ENCODE peak calls at places on chromosome 19, in eight cellular contexts. Y, U, I, Z, F, T, R and A are unnamed samples. For H3K9me3, the result is how much of the 10 kb centered on the place peaks cover.

GRCh38 chr19:355134-355533 is 10.5 kb upstream of the MIER2 start:
- DNase-seq in Y (no peak), T (no peak), R (no peak), I (no peak), F (no peak), U (no peak), Z (no peak), A (no peak)

GRCh38 chr19:49997709-49998108 is 27.5 kb downstream of the VRK3 start:
- DNase-seq in I (no peak), T (no peak), F (peak), Y (no peak), R (no peak), U (no peak), Z (no peak), A (no peak)

GRCh38 chr19:13015361-13016231 is 20.3 kb downstream of the NFIX start:
- DNase-seq in T (no peak), Y (no peak), I (no peak), Z (no peak), F (no peak), R (peak), U (no peak), A (no peak)

GRCh38 chr19:34241513-34242337 is 12.6 kb upstream of the GARRE1 start:
- DNase-seq in R (no peak), T (no peak), F (no peak), Y (no peak), Z (no peak), I (no peak), U (peak), A (no peak)

GRCh38 chr19:13768510-13768909 is 4.2 kb downstream of the MRI1 start:
- DNase-seq in I (no peak), U (no peak), R (no peak), F (no peak), Y (no peak), Z (no peak), T (no peak), A (no peak)

GRCh38 chr19:35843676-35844481 is 8.4 kb downstream of the NPHS1 start:
- DNase-seq in U (peak), T (no peak), Z (no peak), F (no peak), Y (no peak), I (no peak), R (no peak), A (no peak)

GRCh38 chr19:41919948-41920712 is 8.1 kb downstream of the ERFL start:
- DNase-seq in F (no peak), R (no peak), I (no peak), T (no peak), U (no peak), Y (no peak), Z (no peak), A (no peak)

GRCh38 chr19:41422955-41423354 is 4.2 kb downstream of the B3GNT8 start:
- DNase-seq in I (no peak), Z (no peak), Y (no peak), F (no peak), T (no peak), U (no peak), R (no peak), A (no peak)

GRCh38 chr19:38039966-38040365 is 133.0 kb downstream of the SIPA1L3 start:
- DNase-seq in R (no peak), T (no peak), U (no peak), Y (no peak), F (no peak), Z (no peak), I (no peak), A (no peak)

GRCh38 chr19:19342086-19343015 is 21.7 kb downstream of the MAU2 start:
- DNase-seq in Y (no peak), U (peak), R (peak), T (no peak), Z (peak), F (no peak), I (no peak), A (no peak)

GRCh38 chr19:3094638-3095374 is 644 bp downstream of the GNA11 start:
- DNase-seq in R (no peak), U (no peak), I (no peak), F (peak), Y (no peak), Z (no peak), T (no peak), A (peak)

GRCh38 chr19:4187313-4188122 is 5.0 kb downstream of the ANKRD24 start:
- DNase-seq in R (no peak), U (no peak), Z (no peak), F (no peak), Y (no peak), I (no peak), T (no peak), A (no peak)

GRCh38 chr19:10852098-10852800 is 4.0 kb downstream of the C19orf38 start:
- DNase-seq in Y (no peak), U (no peak), F (no peak), Z (no peak), R (no peak), I (no peak), T (no peak), A (no peak)

GRCh38 chr19:44618640-44619357 is 5.4 kb downstream of the IGSF23 start:
- DNase-seq in U (no peak), Y (no peak), F (no peak), T (no peak), Z (no peak), R (no peak), I (no peak), A (no peak)

GRCh38 chr19:15390814-15391213 is 11.2 kb upstream of the AKAP8 start:
- DNase-seq in Y (no peak), F (no peak), T (no peak), Z (no peak), R (no peak), I (no peak), U (no peak), A (no peak)

GRCh38 chr19:50967924-50968708 is 1.3 kb downstream of the KLK6 start:
- DNase-seq in Y (no peak), I (no peak), R (no peak), Z (no peak), T (no peak), U (no peak), F (no peak), A (no peak)

GRCh38 chr19:17555929-17556813 is 722 bp downstream of the COLGALT1 start:
- DNase-seq in T (peak), I (peak), R (peak), Z (peak), U (peak), Y (no peak), F (no peak), A (no peak)

GRCh38 chr19:14103310-14103709 is 12.8 kb upstream of the SAMD1 start:
- DNase-seq in U (no peak), T (no peak), I (no peak), R (no peak), Z (no peak), Y (no peak), F (no peak), A (no peak)

GRCh38 chr19:56622374-56622773 is 20.6 kb upstream of the SMIM17 start:
- DNase-seq in R (no peak), Y (no peak), Z (no peak), T (no peak), I (no peak), U (no peak), F (no peak), A (no peak)
- H3K9me3 ChIP-seq in R (under half), Y (half or more), Z (half or more), T (under half), I (half or more), U (under half), F (under half), A (under half)

GRCh38 chr19:56974554-56975207 is 134.2 kb upstream of the PEG3 start:
- DNase-seq in I (no peak), U (no peak), Z (no peak), T (no peak), Y (no peak), F (no peak), R (no peak), A (no peak)

GRCh38 chr19:56972291-56972914 is 131.9 kb upstream of the PEG3 start:
- DNase-seq in F (no peak), U (no peak), Z (no peak), Y (no peak), R (no peak), T (no peak), I (no peak), A (no peak)

GRCh38 chr19:56969726-56970125 is 129.2 kb upstream of the PEG3 start:
- DNase-seq in Y (no peak), Z (no peak), F (no peak), R (no peak), U (no peak), T (no peak), I (no peak), A (no peak)

GRCh38 chr19:56973713-56974553 is 133.4 kb upstream of the PEG3 start:
- DNase-seq in R (no peak), U (no peak), Y (no peak), T (no peak), I (no peak), F (no peak), Z (no peak), A (no peak)

GRCh38 chr19:56971230-56971629 is 130.7 kb upstream of the PEG3 start:
- DNase-seq in T (no peak), R (no peak), U (no peak), Z (no peak), Y (no peak), I (no peak), F (no peak), A (no peak)
- H3K9me3 ChIP-seq in T (under half), R (under half), U (under half), Z (under half), Y (under half), I (under half), F (under half), A (under half)

DNA sequence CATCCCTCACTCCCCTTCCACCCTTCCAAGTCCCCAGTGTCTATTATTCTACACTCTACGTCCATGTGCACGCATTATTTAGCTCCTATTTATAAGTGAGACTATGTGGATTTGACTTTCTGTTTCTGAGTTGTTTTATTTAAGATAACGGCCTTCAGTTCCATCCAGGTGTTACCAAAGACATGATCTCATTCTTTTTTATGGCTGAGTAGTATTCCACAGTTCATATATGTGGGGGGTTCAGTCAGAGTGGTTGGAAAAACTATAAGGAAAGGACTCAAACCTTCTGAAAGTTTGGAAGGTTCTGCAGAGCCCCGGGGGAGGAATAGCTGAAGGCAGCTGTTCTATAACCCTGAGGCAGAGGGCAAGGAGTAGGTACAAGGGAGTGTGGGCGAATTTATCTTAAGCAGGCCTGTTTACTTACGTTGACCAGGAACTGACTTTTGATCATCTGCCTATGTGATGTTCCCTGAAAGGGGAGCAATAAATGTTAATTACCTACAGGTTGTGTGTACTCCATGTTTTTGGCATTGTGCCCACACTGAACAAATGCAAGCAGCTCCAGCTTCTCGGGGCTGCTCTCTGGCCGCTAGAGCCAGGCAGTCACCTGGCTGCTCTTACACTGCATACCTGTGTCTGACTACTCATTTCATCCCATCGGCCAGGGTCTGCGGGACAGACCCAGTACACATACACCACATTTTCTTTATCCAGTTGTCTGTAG is 13.5 kb upstream of the ADGRE1 start:
- DNase-seq in Y (no peak), R (no peak), U (peak), F (no peak), I (no peak), Z (no peak), T (no peak), A (no peak)
- H3K9me3 ChIP-seq in Y (under half), R (under half), U (under half), F (under half), I (under half), Z (under half), T (under half), A (under half)

GRCh38 chr19:54724644-54725043 is 402 bp downstream of the KIR3DL3 start:
- DNase-seq in Y (no peak), F (no peak), R (no peak), T (no peak), I (no peak), Z (no peak), U (no peak), A (no peak)
- H3K9me3 ChIP-seq in Y (under half), F (under half), R (under half), T (under half), I (under half), Z (under half), U (under half), A (under half)